ENCODE peak calls at places on chromosomes 6 and 20, in seven cellular contexts. One of them, this sample, is unnamed. For H3K4me1, the result is how much of the 10 kb centered on the place peaks cover.

GRCh38 chr6:139540276-139540675 is 165.8 kb upstream of the CITED2 start:
- DNase-seq in tibial nerve: no peak
- DNase-seq in lung: no peak
- DNase-seq in stomach: peak
- DNase-seq in A549: no peak
- DNase-seq in psoas muscle: peak
- DNase-seq in neural progenitor cell: no peak
- DNase-seq in this sample: no peak

GRCh38 chr6:127348046-127348661 is 4.7 kb upstream of the ECHDC1 start:
- DNase-seq in psoas muscle: no peak
- DNase-seq in neural progenitor cell: no peak
- DNase-seq in stomach: no peak
- DNase-seq in tibial nerve: no peak
- DNase-seq in A549: no peak
- DNase-seq in lung: peak
- DNase-seq in this sample: no peak

GRCh38 chr6:114281496-114281895 is 61.3 kb downstream of the HS3ST5 start:
- DNase-seq in stomach: no peak
- DNase-seq in A549: no peak
- DNase-seq in neural progenitor cell: no peak
- DNase-seq in lung: no peak
- DNase-seq in tibial nerve: no peak
- DNase-seq in psoas muscle: no peak
- DNase-seq in this sample: no peak

GRCh38 chr6:105015482-105015881 is 58.6 kb downstream of the LIN28B start:
- DNase-seq in stomach: no peak
- DNase-seq in tibial nerve: no peak
- DNase-seq in lung: no peak
- DNase-seq in A549: no peak
- DNase-seq in neural progenitor cell: no peak
- DNase-seq in psoas muscle: no peak
- DNase-seq in this sample: no peak

GRCh38 chr6:155186052-155186658 is 77.7 kb upstream of the CLDN20 start:
- DNase-seq in neural progenitor cell: no peak
- DNase-seq in A549: no peak
- DNase-seq in stomach: no peak
- DNase-seq in psoas muscle: no peak
- DNase-seq in tibial nerve: no peak
- DNase-seq in lung: no peak
- DNase-seq in this sample: no peak

GRCh38 chr20:15063077-15063476 is 725.7 kb upstream of the FLRT3 start:
- DNase-seq in psoas muscle: no peak
- DNase-seq in lung: no peak
- DNase-seq in stomach: no peak
- DNase-seq in tibial nerve: no peak
- DNase-seq in neural progenitor cell: no peak
- DNase-seq in A549: no peak
- DNase-seq in this sample: no peak

GRCh38 chr20:5531318-5532081 is 214.7 kb upstream of the PROKR2 start:
- DNase-seq in A549: peak
- DNase-seq in tibial nerve: no peak
- DNase-seq in neural progenitor cell: no peak
- DNase-seq in stomach: no peak
- DNase-seq in psoas muscle: peak
- DNase-seq in lung: no peak
- DNase-seq in this sample: no peak

GRCh38 chr20:44592366-44592765 is 10.0 kb downstream of the PKIG start:
- DNase-seq in psoas muscle: no peak
- DNase-seq in lung: no peak
- DNase-seq in neural progenitor cell: no peak
- DNase-seq in A549: no peak
- DNase-seq in stomach: no peak
- DNase-seq in tibial nerve: no peak
- DNase-seq in this sample: no peak

GRCh38 chr20:23008673-23009072 is 26.4 kb upstream of the SSTR4 start:
- DNase-seq in psoas muscle: no peak
- DNase-seq in stomach: no peak
- DNase-seq in A549: peak
- DNase-seq in neural progenitor cell: no peak
- DNase-seq in tibial nerve: no peak
- DNase-seq in lung: no peak
- DNase-seq in this sample: no peak

GRCh38 chr6:54074109-54074508 is 37.1 kb upstream of the MLIP start:
- DNase-seq in neural progenitor cell: no peak
- DNase-seq in stomach: no peak
- DNase-seq in psoas muscle: no peak
- DNase-seq in lung: no peak
- DNase-seq in A549: no peak
- DNase-seq in tibial nerve: no peak
- DNase-seq in this sample: no peak

GRCh38 chr20:63961664-63962425 is 5.6 kb upstream of the UCKL1 start:
- DNase-seq in lung: no peak
- DNase-seq in A549: no peak
- DNase-seq in neural progenitor cell: no peak
- DNase-seq in psoas muscle: peak
- DNase-seq in tibial nerve: no peak
- DNase-seq in stomach: no peak
- DNase-seq in this sample: no peak

GRCh38 chr6:137805622-137806021 is 61.4 kb upstream of the TNFAIP3 start:
- DNase-seq in stomach: no peak
- DNase-seq in A549: no peak
- DNase-seq in neural progenitor cell: no peak
- DNase-seq in lung: no peak
- DNase-seq in psoas muscle: no peak
- DNase-seq in tibial nerve: no peak
- DNase-seq in this sample: no peak

GRCh38 chr20:31934968-31935764 is 16.7 kb downstream of the PDRG1 start:
- DNase-seq in neural progenitor cell: peak
- DNase-seq in psoas muscle: no peak
- DNase-seq in tibial nerve: no peak
- DNase-seq in A549: no peak
- DNase-seq in stomach: no peak
- DNase-seq in lung: no peak
- DNase-seq in this sample: no peak

GRCh38 chr6:13038315-13039261 is 289.7 kb downstream of the TBC1D7 start:
- DNase-seq in tibial nerve: no peak
- DNase-seq in stomach: peak
- DNase-seq in lung: no peak
- DNase-seq in A549: no peak
- DNase-seq in neural progenitor cell: no peak
- DNase-seq in psoas muscle: no peak
- DNase-seq in this sample: no peak

GRCh38 chr20:25179439-25180089 is 15.9 kb upstream of the ENTPD6 start:
- DNase-seq in tibial nerve: no peak
- DNase-seq in psoas muscle: no peak
- DNase-seq in lung: no peak
- DNase-seq in neural progenitor cell: no peak
- DNase-seq in stomach: no peak
- DNase-seq in A549: no peak
- DNase-seq in this sample: no peak

GRCh38 chr6:139112146-139112545 is 22.7 kb upstream of the HECA start:
- DNase-seq in A549: no peak
- DNase-seq in psoas muscle: no peak
- DNase-seq in neural progenitor cell: no peak
- DNase-seq in tibial nerve: no peak
- DNase-seq in stomach: no peak
- DNase-seq in lung: no peak
- DNase-seq in this sample: peak

GRCh38 chr6:169587992-169588391 is 113.8 kb downstream of the WDR27 start:
- DNase-seq in tibial nerve: no peak
- DNase-seq in neural progenitor cell: no peak
- DNase-seq in A549: no peak
- DNase-seq in psoas muscle: no peak
- DNase-seq in stomach: no peak
- DNase-seq in lung: no peak
- DNase-seq in this sample: no peak

GRCh38 chr20:1946762-1947534 is 46.9 kb downstream of the PDYN start:
- DNase-seq in tibial nerve: no peak
- DNase-seq in lung: no peak
- DNase-seq in neural progenitor cell: peak
- DNase-seq in psoas muscle: peak
- DNase-seq in A549: no peak
- DNase-seq in stomach: peak
- DNase-seq in this sample: no peak

GRCh38 chr6:143589162-143589561 is 77.6 kb upstream of the FUCA2 start:
- DNase-seq in A549: no peak
- DNase-seq in lung: no peak
- DNase-seq in tibial nerve: no peak
- DNase-seq in psoas muscle: no peak
- DNase-seq in neural progenitor cell: no peak
- DNase-seq in stomach: no peak
- DNase-seq in this sample: no peak

GRCh38 chr6:143595256-143596036 is 82.3 kb upstream of the PHACTR2 start:
- DNase-seq in A549: no peak
- DNase-seq in neural progenitor cell: no peak
- DNase-seq in lung: no peak
- DNase-seq in tibial nerve: no peak
- DNase-seq in stomach: no peak
- DNase-seq in psoas muscle: no peak
- DNase-seq in this sample: no peak

GRCh38 chr6:143591441-143591840 is 79.9 kb upstream of the FUCA2 start:
- DNase-seq in neural progenitor cell: no peak
- DNase-seq in lung: no peak
- DNase-seq in psoas muscle: no peak
- DNase-seq in stomach: no peak
- DNase-seq in A549: no peak
- DNase-seq in tibial nerve: no peak
- DNase-seq in this sample: no peak

GRCh38 chr6:143594647-143595046 is 83.1 kb upstream of the PHACTR2 start:
- DNase-seq in stomach: no peak
- DNase-seq in tibial nerve: no peak
- DNase-seq in A549: no peak
- DNase-seq in lung: no peak
- DNase-seq in neural progenitor cell: no peak
- DNase-seq in psoas muscle: no peak
- DNase-seq in this sample: no peak

DNA sequence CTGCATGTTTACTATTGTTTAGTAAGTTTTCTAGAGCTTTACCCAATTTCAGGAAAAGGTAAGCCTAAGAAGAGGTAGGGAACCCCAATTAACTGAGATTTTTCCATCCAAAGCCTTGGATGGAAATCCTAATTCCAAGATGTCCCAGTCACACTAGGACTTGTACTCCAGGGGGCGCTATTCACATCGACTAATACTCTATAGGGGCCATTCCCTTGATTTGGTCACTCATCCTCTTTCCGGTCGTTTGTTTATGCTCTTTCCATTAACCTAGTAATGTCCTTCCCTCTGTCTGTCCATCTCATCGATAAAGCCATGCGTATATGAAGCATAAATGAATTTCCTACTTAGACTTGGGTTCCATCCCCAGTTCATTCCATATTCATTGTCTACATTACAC is 80.8 kb upstream of the FUCA2 start:
- DNase-seq in stomach: no peak
- DNase-seq in neural progenitor cell: peak
- DNase-seq in lung: no peak
- DNase-seq in A549: peak
- DNase-seq in tibial nerve: no peak
- DNase-seq in psoas muscle: no peak
- DNase-seq in this sample: no peak
- TF ChIP-seq CTCF in stomach: no peak
- TF ChIP-seq CTCF in neural progenitor cell: peak
- TF ChIP-seq CTCF in lung: no peak
- TF ChIP-seq CTCF in A549: peak
- TF ChIP-seq CTCF in tibial nerve: no peak
- TF ChIP-seq CTCF in psoas muscle: peak
- TF ChIP-seq CTCF in this sample: peak

DNA sequence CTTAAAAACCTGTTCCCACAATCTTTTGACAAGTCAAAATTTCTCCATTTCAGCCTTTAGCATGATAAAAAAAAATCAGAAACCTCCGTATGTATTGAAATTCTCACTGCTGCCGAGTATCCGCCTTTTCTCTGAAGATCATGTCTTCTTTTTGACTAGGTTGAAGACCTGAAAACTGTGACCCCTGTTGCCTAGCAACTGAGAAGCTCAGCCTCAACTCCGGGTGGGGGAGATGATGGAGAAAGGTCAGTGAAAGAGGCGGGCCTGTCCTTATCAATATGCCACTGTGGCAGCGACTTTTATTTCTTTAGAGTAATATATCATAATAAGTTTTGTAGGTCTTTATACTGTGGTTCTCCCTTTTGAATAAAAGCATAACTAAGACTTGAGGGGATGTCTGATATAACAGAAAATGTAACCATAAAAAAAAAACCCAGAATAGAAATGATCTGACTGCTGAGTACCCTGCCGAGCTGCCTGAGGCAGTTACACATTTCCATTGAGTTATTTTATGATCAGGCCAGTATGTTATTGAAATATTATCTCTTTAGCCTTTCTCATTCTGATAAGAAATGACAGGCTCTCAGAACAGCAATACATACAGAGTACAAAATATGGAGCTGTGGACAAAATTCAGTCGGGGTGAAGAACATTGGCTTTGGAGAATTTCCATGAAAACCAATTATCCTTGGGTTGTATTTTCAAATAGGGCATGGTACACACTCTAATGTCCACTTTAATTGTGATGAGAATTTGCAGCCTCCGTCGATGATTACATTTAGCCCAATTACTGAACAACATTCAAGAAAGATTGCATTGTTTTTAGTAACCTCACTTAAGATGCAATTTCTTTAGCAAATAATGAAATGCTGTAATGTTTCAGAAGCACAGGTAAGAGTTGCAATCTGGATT is 136.7 kb upstream of the EEF1E1 start:
- DNase-seq in tibial nerve: no peak
- DNase-seq in neural progenitor cell: peak
- DNase-seq in stomach: no peak
- DNase-seq in lung: no peak
- DNase-seq in psoas muscle: no peak
- DNase-seq in A549: no peak
- DNase-seq in this sample: no peak
- H3K4me1 ChIP-seq in tibial nerve: under half
- H3K4me1 ChIP-seq in neural progenitor cell: under half
- H3K4me1 ChIP-seq in stomach: under half
- H3K4me1 ChIP-seq in lung: under half
- H3K4me1 ChIP-seq in psoas muscle: under half
- H3K4me1 ChIP-seq in A549: under half
- H3K4me1 ChIP-seq in this sample: under half

GRCh38 chr6:96014846-96015245 is 928 bp upstream of the FUT9 start:
- DNase-seq in tibial nerve: no peak
- DNase-seq in stomach: no peak
- DNase-seq in psoas muscle: no peak
- DNase-seq in neural progenitor cell: no peak
- DNase-seq in A549: no peak
- DNase-seq in lung: no peak
- DNase-seq in this sample: no peak
- H3K4me3 ChIP-seq in tibial nerve: no peak
- H3K4me3 ChIP-seq in stomach: peak
- H3K4me3 ChIP-seq in psoas muscle: no peak
- H3K4me3 ChIP-seq in neural progenitor cell: peak
- H3K4me3 ChIP-seq in A549: no peak
- H3K4me3 ChIP-seq in lung: no peak
- H3K4me3 ChIP-seq in this sample: no peak

DNA sequence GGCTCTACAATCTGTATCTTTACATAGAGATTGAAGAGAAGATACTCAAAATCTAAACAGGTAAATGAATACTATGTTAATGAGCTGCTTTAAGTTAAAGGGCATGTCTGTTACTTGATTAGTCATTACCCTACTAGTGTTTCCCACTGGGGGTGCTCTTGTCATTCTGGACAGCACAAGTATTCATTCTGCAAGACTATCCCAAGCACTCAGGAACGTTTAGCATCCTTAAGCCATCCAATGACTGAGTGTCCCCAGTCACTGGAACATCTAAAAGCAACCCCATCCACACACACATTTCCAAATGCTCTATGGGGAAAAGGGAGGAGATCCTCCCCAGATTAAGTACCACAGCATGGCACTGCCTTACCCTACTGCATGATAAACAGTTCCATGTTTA is 25.7 kb downstream of the EZR start:
- DNase-seq in A549: peak
- DNase-seq in lung: no peak
- DNase-seq in neural progenitor cell: peak
- DNase-seq in tibial nerve: no peak
- DNase-seq in psoas muscle: no peak
- DNase-seq in stomach: peak
- DNase-seq in this sample: no peak
- TF ChIP-seq CTCF in A549: peak
- TF ChIP-seq CTCF in lung: no peak
- TF ChIP-seq CTCF in neural progenitor cell: peak
- TF ChIP-seq CTCF in tibial nerve: peak
- TF ChIP-seq CTCF in psoas muscle: peak
- TF ChIP-seq CTCF in stomach: peak
- TF ChIP-seq CTCF in this sample: peak

This sample was measured in keratinocyte.